ENCODE peak calls at places on chromosomes 11 and 22, in four cellular contexts. R is Panc1, U is fibroblast of the aortic adventitia, G is cardiac fibroblast. K is an unnamed sample.

GRCh38 chr22:28440517-28441366 is 238.9 kb downstream of the TTC28 start:
- DNase-seq in R (no peak), U (peak; percentile 91), G (peak; percentile 42), K (no peak)

GRCh38 chr22:40654522-40655167 is 18.1 kb upstream of the MRTFA start:
- DNase-seq in R (no peak), U (peak; percentile 81), G (peak; percentile 67), K (no peak)

GRCh38 chr11:64484308-64485061 is 106.5 kb upstream of the SLC22A12 start:
- DNase-seq in R (no peak), U (peak; percentile 1), G (no peak), K (no peak)

GRCh38 chr11:106137061-106137460 is 59.6 kb downstream of the AASDHPPT start:
- DNase-seq in R (no peak), U (no peak), G (peak; percentile 54), K (no peak)

GRCh38 chr11:35836185-35836584 is 107.7 kb upstream of the LDLRAD3 start:
- DNase-seq in R (no peak), U (no peak), G (no peak), K (no peak)

GRCh38 chr11:63489879-63490278 is 1.1 kb downstream of the PLAAT5 start:
- DNase-seq in R (no peak), U (peak; percentile 41), G (peak; percentile 10), K (no peak)

GRCh38 chr22:39477542-39477941 is 20.7 kb downstream of the MGAT3 start:
- DNase-seq in R (no peak), U (no peak), G (no peak), K (no peak)

GRCh38 chr11:128859563-128860441 is 7.3 kb downstream of the KCNJ1 start:
- DNase-seq in R (peak; percentile 45), U (peak; percentile 53), G (peak; percentile 50), K (no peak)

GRCh38 chr11:87180743-87181142 is 143.0 kb downstream of the TMEM135 start:
- DNase-seq in R (no peak), U (peak; percentile 69), G (peak; percentile 57), K (no peak)

GRCh38 chr11:125085301-125086081 is 22.4 kb downstream of the SLC37A2 start:
- DNase-seq in R (no peak), U (no peak), G (no peak), K (no peak)

GRCh38 chr22:47587861-47588582 is 825.6 kb downstream of the TBC1D22A start:
- DNase-seq in R (no peak), U (no peak), G (no peak), K (no peak)

GRCh38 chr11:63680842-63681207 is 475 bp upstream of the RTN3 start:
- DNase-seq in R (no peak), U (no peak), G (no peak), K (no peak)

GRCh38 chr11:95132956-95133355 is 43.3 kb downstream of the ENDOD1 start:
- DNase-seq in R (no peak), U (no peak), G (no peak), K (no peak)

GRCh38 chr22:35842519-35842913 is 124.8 kb downstream of the APOL5 start:
- DNase-seq in R (no peak), U (no peak), G (no peak), K (no peak)

GRCh38 chr11:30546334-30546733 is 39.8 kb downstream of the MPPED2 start:
- DNase-seq in R (no peak), U (no peak), G (no peak), K (no peak)

GRCh38 chr11:12111482-12112149 is 1.2 kb downstream of the MICAL2 start:
- DNase-seq in R (no peak), U (peak; percentile 36), G (peak; percentile 52), K (no peak)

GRCh38 chr11:64163951-64164350 is 2.0 kb downstream of the MACROD1 start:
- DNase-seq in R (no peak), U (no peak), G (no peak), K (no peak)

GRCh38 chr11:34243620-34244493 is 114.0 kb downstream of the ABTB2 start:
- DNase-seq in R (no peak), U (peak; percentile 81), G (peak; percentile 78), K (no peak)

GRCh38 chr22:24592846-24593809 is at the start of gene LRRC75B:
- DNase-seq in R (no peak), U (peak; percentile 86), G (peak; percentile 81), K (no peak)

GRCh38 chr11:88338223-88338661 is 706 bp upstream of the CTSC start:
- DNase-seq in R (peak; percentile 27), U (peak; percentile 79), G (peak; percentile 93), K (no peak)

GRCh38 chr22:25795437-25795836 is 53.4 kb downstream of the MYO18B start:
- DNase-seq in R (no peak), U (no peak), G (no peak), K (no peak)

GRCh38 chr11:19922689-19923035 is 210.0 kb downstream of the NAV2 start:
- DNase-seq in R (no peak), U (no peak), G (peak; percentile 36), K (no peak)

GRCh38 chr11:57335343-57336110 is at the start of gene SSRP1:
- DNase-seq in R (no peak), U (peak; percentile 81), G (peak; percentile 84), K (no peak)
- TF ChIP-seq CTCF in R (peak; percentile 29), U (no peak), G (no peak), K (no peak)

DNA sequence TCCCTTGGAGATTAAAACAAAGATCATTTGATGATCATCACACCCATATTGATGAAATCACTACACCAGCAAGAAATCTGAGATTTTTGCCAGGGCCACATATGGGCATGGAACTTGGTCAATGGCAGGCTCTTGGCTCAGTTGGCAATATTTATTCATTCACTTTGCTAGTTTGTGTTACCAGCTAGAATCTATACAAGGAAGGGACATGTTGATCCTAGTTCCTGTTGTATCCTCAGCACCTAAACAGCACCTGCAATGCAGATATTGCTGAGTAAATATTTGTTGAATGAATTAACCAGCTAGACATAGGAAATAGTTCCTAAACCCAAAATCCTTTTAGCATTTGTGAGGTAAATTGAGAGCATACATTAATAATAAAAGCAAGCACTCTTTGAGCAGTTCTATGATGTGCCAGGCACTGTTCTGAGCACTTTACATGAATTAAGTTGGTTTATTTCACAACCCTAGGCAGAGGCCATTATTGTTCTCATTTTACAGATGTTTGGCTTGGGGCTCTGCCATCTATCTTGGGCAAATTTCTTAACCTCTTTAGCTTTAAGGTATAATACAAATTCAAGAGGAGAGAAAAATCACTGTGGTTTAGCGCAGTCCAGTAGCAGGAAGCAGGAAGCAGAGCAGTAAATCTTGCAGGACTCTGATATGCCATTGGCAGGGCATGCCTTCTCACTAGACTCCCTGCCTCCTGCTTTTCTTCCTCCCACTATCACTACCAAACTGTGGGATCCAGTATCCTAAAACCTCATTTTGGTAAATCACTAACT is 1.6 kb downstream of the TRIM68 start:
- DNase-seq in R (no peak), U (peak; percentile 67), G (peak; percentile 51), K (no peak)
- H3K4me3 ChIP-seq in R (peak overlapping the region; percentile 79), U (peak overlapping the region; percentile 82), G (no peak overlapping the region), K (peak overlapping the region; percentile 88)

DNA sequence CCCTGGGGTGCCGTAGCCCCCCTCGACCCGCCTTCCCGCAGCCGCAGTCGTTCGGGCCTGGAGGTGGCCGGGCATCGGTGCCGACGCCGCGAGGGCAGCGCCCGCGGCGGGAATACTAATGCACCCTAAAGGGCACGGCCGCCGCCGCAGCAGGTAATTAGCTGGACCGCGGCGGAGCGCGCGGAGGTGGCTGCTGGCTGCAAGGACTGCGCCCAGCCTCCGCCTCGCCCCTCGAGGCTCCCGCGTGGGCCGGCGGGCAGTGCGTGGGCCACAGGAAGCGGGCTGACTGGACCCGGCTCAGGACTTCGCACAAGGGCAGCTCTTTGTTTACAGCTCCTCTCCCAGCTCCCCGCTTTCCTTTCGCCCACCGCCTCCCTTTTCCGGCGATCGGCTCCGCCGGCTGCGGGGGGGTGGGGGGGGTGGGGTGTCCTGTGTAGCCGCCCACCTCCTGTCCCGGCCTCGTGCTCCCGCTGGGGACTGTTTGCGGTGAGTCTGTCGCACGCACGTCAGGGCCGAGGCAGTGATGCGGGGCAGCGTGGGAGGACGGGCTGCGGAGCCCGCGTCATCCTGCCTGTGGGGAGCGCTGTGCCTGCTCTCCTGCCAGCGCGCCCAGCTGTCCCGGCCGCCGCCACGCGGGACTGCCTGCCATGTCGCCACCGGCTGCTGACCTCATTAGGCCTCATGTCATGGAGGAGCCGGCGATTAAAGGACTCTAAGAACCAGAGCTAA is 53.2 kb downstream of the GRIK4 start:
- DNase-seq in R (no peak), U (peak; percentile 9), G (peak; percentile 45), K (no peak)
- TF ChIP-seq CTCF in R (no peak), U (no peak), G (no peak), K (peak; percentile 22)

DNA sequence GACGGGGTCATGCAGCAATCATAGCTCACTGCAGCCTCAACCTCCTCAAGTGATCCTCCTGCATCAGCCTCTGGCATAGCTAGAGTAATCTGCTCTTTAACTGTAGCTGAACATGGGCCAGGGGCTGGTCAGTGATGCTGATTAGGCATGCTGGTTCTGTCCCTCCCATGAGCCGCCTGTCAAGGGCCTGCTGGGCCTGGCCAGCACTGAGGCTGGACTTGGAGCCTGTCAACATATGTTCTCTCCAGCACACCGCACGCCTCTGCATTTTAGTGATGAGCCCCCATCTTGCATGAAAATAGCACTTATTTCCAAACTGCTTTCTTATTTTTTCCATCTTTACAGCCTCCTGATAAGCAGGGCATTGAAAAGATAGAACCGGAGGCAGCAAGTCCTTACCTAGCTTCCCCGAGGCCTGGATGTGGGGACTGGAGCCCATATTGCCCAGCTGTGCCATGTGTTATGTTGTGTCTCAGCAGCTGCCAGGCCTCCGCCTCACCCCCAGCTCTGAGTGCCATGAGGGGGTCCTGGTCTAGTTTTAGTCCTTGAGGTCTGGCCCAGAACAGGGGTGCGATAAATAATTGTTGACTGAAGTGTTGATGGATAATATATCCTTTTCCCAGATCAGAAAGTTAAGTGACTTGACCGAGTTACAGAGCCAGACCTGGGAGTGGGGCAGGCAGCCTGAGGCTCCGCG is 80.0 kb downstream of the CTTN start:
- DNase-seq in R (no peak), U (no peak), G (no peak), K (no peak)
- H3K4me3 ChIP-seq in R (no peak overlapping the region), U (no peak overlapping the region), G (no peak overlapping the region), K (no peak overlapping the region)

DNA sequence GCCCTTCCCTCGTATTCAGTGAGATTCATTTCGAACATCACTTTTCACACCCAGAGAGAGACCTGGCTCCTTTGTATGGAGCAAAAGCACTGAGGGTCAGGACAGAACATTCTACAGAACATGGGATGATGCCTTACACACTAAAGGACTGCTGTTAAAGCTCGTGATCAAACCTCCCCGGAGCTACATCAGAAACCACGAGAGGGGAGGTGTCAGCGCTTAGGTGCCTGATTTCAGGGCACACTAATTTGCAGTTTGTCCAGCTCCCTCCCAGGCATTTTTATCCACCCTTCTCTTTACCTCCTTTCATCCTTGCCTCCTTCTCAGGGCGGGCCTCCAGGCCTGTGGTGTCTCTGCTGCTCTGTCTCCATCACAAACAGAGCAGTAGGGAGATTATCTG is 127.5 kb downstream of the VPREB1 start:
- DNase-seq in R (no peak), U (no peak), G (no peak), K (no peak)
- TF ChIP-seq CTCF in R (no peak), U (no peak), G (no peak), K (no peak)

GRCh38 chr11:47257178-47257517 is 648 bp upstream of the NR1H3 start:
- DNase-seq in R (no peak), U (no peak), G (no peak), K (no peak)
- H3K4me3 ChIP-seq in R (peak overlapping the region; percentile 10), U (no peak overlapping the region), G (no peak overlapping the region), K (peak overlapping the region; percentile 54)

K was measured in epithelial cell of proximal tubule.